ENCODE peak calls at places on chromosomes 5 and 9, in five cellular contexts. O is OCI-LY7, X is dorsolateral prefrontal cortex, C is body of pancreas, W is HFFc6. S is an unnamed sample.

GRCh38 chr9:92563701-92564100 is 27.9 kb upstream of the ECM2 start:
- DNase-seq in O (no peak), X (no peak), C (no peak), W (no peak), S (no peak)

GRCh38 chr5:90636948-90637347 is 78.4 kb downstream of the ADGRV1 start:
- DNase-seq in O (no peak), X (no peak), C (no peak), W (no peak), S (no peak)

GRCh38 chr9:90009447-90009846 is 404.6 kb downstream of the GADD45G start:
- DNase-seq in O (peak; percentile 88), X (no peak), C (no peak), W (no peak), S (no peak)

GRCh38 chr9:36218011-36218410 is 27.3 kb downstream of the CLTA start:
- DNase-seq in O (no peak), X (no peak), C (no peak), W (no peak), S (no peak)

GRCh38 chr9:70935856-70936255 is 185.6 kb downstream of the TRPM3 start:
- DNase-seq in O (no peak), X (no peak), C (no peak), W (peak; percentile 72), S (no peak)

GRCh38 chr5:108753877-108754276 is 6.2 kb downstream of the FER start:
- DNase-seq in O (no peak), X (no peak), C (no peak), W (peak; percentile 57), S (no peak)

GRCh38 chr5:1375871-1376850 is 31.3 kb upstream of the CLPTM1L start:
- DNase-seq in O (no peak), X (no peak), C (no peak), W (no peak), S (no peak)

GRCh38 chr9:107905313-107906027 is 415.9 kb upstream of the KLF4 start:
- DNase-seq in O (no peak), X (no peak), C (no peak), W (no peak), S (no peak)

GRCh38 chr5:151770383-151771258 is 1.1 kb upstream of the G3BP1 start:
- DNase-seq in O (peak; percentile 87), X (peak; percentile 75), C (peak; percentile 77), W (peak; percentile 70), S (peak; percentile 77)

GRCh38 chr5:72465601-72466563 is 41.3 kb downstream of the ZNF366 start:
- DNase-seq in O (no peak), X (no peak), C (no peak), W (no peak), S (peak; percentile 3)

GRCh38 chr9:131530546-131530929 is 525 bp downstream of the UCK1 start:
- DNase-seq in O (peak; percentile 29), X (no peak), C (peak; percentile 41), W (peak; percentile 25), S (peak; percentile 39)

GRCh38 chr9:136700309-136700708 is 12.1 kb upstream of the DIPK1B start:
- DNase-seq in O (no peak), X (no peak), C (no peak), W (no peak), S (no peak)

GRCh38 chr5:102715405-102715804 is 39.7 kb upstream of the PAM start:
- DNase-seq in O (no peak), X (no peak), C (no peak), W (peak; percentile 69), S (peak; percentile 8)

GRCh38 chr5:170151105-170151831 is 45.6 kb downstream of the FOXI1 start:
- DNase-seq in O (no peak), X (no peak), C (peak; percentile 68), W (peak; percentile 30), S (no peak)

GRCh38 chr9:1047605-1048235 is 2.4 kb upstream of the DMRT2 start:
- DNase-seq in O (peak; percentile 3), X (no peak), C (no peak), W (no peak), S (peak; percentile 22)

GRCh38 chr9:110599468-110599867 is 19.9 kb upstream of the SVEP1 start:
- DNase-seq in O (no peak), X (no peak), C (no peak), W (no peak), S (no peak)

GRCh38 chr5:145479862-145480261 is 355.3 kb downstream of the PRELID2 start:
- DNase-seq in O (no peak), X (no peak), C (no peak), W (peak; percentile 43), S (no peak)

GRCh38 chr5:79418276-79418675 is 95.7 kb downstream of the HOMER1 start:
- DNase-seq in O (no peak), X (no peak), C (no peak), W (no peak), S (no peak)

GRCh38 chr9:111838439-111838838 is 43.7 kb upstream of the SHOC1 start:
- DNase-seq in O (no peak), X (no peak), C (no peak), W (no peak), S (no peak)

GRCh38 chr5:142613231-142613630 is 72.7 kb downstream of the FGF1 start:
- DNase-seq in O (no peak), X (no peak), C (no peak), W (peak; percentile 33), S (no peak)

GRCh38 chr9:7439355-7439978 is 360.1 kb downstream of the DMAC1 start:
- DNase-seq in O (no peak), X (no peak), C (no peak), W (no peak), S (no peak)

GRCh38 chr5:7667216-7667767 is 183.6 kb downstream of the CFAP90 start:
- DNase-seq in O (no peak), X (no peak), C (no peak), W (no peak), S (no peak)

GRCh38 chr9:92059669-92060068 is 55.5 kb downstream of the SPTLC1 start:
- DNase-seq in O (no peak), X (no peak), C (no peak), W (no peak), S (no peak)

GRCh38 chr9:126613656-126614055 is at the start of gene LMX1B:
- DNase-seq in O (no peak), X (no peak), C (peak; percentile 51), W (no peak), S (no peak)

DNA sequence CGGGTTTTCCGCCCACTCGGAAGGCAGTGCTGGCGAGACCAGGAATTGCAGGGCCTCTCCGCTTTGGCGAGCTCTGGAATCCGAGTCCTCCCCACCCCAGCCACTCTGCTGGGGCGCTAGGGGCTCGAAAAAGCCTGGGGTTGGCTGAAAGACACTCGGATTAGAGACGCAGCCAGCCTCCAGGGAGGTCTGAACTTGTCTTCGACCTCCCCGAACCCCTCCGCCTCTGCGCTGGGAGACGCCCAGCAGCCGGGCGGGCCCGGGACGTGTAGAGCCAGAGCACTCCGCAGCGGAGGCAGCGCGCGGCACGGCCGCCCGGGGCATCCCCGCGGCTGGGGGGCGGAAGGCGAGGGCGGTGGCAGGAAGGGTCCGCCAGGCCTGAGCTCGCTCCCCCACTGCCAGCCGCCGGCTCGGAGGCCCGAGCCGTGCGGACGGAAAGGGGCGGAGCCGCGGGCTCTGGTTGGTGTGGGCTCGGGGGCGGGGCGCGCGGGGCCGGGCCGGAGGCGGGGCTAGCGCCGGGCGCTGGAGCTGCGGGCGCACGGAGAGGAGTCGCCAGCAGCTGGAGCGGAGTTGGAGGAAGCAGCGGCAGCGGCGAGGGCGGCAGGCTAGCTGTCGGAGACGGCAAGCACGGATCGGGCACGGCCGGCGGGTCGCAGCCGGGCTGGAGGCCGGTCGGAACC is at the start of gene PIK3R1:
- DNase-seq in O (peak; percentile 96), X (peak; percentile 98), C (peak; percentile 96), W (peak; percentile 89), S (peak; percentile 94)
- TF ChIP-seq CTCF in O (peak; percentile 32), X (peak; percentile 28), C (peak; percentile 54), W (peak; percentile 68), S (peak; percentile 20)

DNA sequence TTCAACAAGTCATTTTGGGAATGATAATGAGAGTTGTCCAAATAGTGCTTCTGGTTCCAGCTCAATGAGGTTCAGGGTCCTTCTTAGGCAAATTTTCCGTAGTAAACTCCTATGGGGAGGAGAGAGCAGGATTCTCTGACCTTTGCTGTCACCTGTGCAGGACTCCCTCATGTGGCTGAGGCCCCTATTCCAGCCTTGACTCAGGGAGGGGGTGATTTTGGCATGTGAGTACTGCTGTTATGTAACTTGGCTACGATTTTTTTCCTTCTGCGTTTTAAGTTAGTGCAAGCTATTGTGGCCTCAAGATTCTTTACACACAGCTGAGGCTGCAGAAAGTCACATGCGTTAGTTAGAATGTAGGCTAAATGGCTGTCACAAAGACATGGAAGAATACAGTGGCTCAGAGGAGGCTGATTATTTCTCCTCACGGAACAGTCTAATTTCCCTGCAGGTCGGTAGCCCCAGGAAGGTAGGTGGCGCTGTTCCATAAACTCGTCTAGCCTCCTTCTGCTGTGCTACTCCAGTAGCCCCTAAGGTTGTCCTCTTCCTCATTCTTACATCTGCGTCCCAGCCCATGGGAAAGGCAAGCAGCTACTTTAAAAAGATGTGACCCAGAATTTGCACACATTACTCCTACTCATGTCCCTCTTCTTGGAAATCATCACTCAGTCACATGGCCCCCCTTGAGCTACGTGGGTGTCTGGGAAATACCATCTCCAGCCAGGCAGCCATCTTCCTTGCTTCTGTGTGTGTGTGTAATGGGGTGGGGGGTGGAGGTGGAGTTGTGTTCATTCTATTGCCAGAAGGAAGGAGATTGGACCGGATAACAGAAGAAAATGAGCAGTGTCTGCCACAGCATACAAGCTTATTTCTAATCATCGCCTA is 486.5 kb downstream of the CCDC171 start:
- DNase-seq in O (peak; percentile 17), X (no peak), C (no peak), W (no peak), S (peak; percentile 35)
- TF ChIP-seq CTCF in O (peak; percentile 63), X (no peak), C (no peak), W (peak; percentile 55), S (no peak)

GRCh38 chr5:171667341-171668096 is 118.1 kb upstream of the SMIM23 start:
- DNase-seq in O (no peak), X (no peak), C (peak; percentile 69), W (no peak), S (no peak)
- TF ChIP-seq CTCF in O (no peak), X (no peak), C (peak; percentile 18), W (no peak), S (no peak)

GRCh38 chr5:174731214-174732039 is 7.0 kb downstream of the MSX2 start:
- DNase-seq in O (no peak), X (no peak), C (no peak), W (no peak), S (no peak)

GRCh38 chr5:174727794-174728662 is 3.6 kb downstream of the MSX2 start:
- DNase-seq in O (no peak), X (no peak), C (no peak), W (no peak), S (no peak)

GRCh38 chr5:174726916-174727793 is 2.8 kb downstream of the MSX2 start:
- DNase-seq in O (no peak), X (no peak), C (no peak), W (no peak), S (no peak)

GRCh38 chr5:174725991-174726601 is 1.7 kb downstream of the MSX2 start:
- DNase-seq in O (no peak), X (no peak), C (no peak), W (no peak), S (no peak)

DNA sequence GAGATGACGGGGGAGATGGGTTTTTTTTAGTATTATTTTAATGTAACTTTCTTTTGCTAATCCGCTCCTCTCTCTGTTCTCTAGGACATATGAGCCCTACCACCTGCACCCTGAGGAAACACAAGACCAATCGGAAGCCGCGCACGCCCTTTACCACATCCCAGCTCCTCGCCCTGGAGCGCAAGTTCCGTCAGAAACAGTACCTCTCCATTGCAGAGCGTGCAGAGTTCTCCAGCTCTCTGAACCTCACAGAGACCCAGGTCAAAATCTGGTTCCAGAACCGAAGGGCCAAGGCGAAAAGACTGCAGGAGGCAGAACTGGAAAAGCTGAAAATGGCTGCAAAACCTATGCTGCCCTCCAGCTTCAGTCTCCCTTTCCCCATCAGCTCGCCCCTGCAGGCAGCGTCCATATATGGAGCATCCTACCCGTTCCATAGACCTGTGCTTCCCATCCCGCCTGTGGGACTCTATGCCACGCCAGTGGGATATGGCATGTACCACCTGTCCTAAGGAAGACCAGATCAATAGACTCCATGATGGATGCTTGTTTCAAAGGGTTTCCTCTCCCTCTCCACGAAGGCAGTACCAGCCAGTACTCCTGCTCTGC is 4.8 kb downstream of the MSX2 start:
- DNase-seq in O (no peak), X (no peak), C (no peak), W (no peak), S (no peak)
- TF ChIP-seq CTCF in O (no peak), X (no peak), C (no peak), W (no peak), S (no peak)